ENCODE peak calls at places on chromosome 21, in eight cellular contexts. V is foreskin keratinocyte, H is hepatocyte, M is psoas muscle, E is astrocyte, A is body of pancreas, R is heart left ventricle, D is stomach. L is an unnamed sample.

GRCh38 chr21:45513741-45514310 is 28.4 kb downstream of the SLC19A1 start:
- DNase-seq in V (no peak), H (no peak), M (no peak), E (no peak), A (no peak), R (no peak), D (no peak), L (no peak)

GRCh38 chr21:21163904-21164303 is 165.7 kb downstream of the NCAM2 start:
- DNase-seq in V (no peak), H (peak; percentile 81), M (no peak), E (peak; percentile 51), A (peak; percentile 37), R (no peak), D (peak; percentile 26), L (peak; percentile 60)

GRCh38 chr21:16186742-16187141 is 457.0 kb downstream of the USP25 start:
- DNase-seq in V (no peak), H (no peak), M (no peak), E (peak; percentile 38), A (no peak), R (no peak), D (no peak), L (no peak)

GRCh38 chr21:38979271-38980196 is 173.8 kb downstream of the ETS2 start:
- DNase-seq in V (no peak), H (peak; percentile 26), M (no peak), E (no peak), A (no peak), R (no peak), D (no peak), L (no peak)

GRCh38 chr21:29219165-29219770 is 79.5 kb upstream of the BACH1 start:
- DNase-seq in V (no peak), H (no peak), M (no peak), E (no peak), A (peak; percentile 59), R (no peak), D (no peak), L (no peak)

GRCh38 chr21:29196021-29196663 is 65.7 kb downstream of the MAP3K7CL start:
- DNase-seq in V (peak; percentile 83), H (peak; percentile 70), M (no peak), E (peak; percentile 92), A (peak; percentile 21), R (no peak), D (peak; percentile 53), L (peak; percentile 77)

GRCh38 chr21:46229133-46229922 is 754 bp upstream of the LSS start:
- DNase-seq in V (no peak), H (peak; percentile 75), M (peak; percentile 67), E (no peak), A (no peak), R (peak; percentile 80), D (no peak), L (no peak)

GRCh38 chr21:45528028-45528705 is 14.1 kb downstream of the SLC19A1 start:
- DNase-seq in V (no peak), H (no peak), M (peak; percentile 19), E (no peak), A (no peak), R (peak; percentile 37), D (peak; percentile 40), L (no peak)

GRCh38 chr21:16422702-16423101 is 692.9 kb downstream of the USP25 start:
- DNase-seq in V (peak; percentile 16), H (no peak), M (no peak), E (peak; percentile 45), A (no peak), R (no peak), D (no peak), L (no peak)

GRCh38 chr21:38820471-38821239 is 14.9 kb downstream of the ETS2 start:
- DNase-seq in V (no peak), H (no peak), M (peak; percentile 80), E (no peak), A (no peak), R (no peak), D (no peak), L (no peak)

GRCh38 chr21:37845535-37845934 is 70.7 kb downstream of the KCNJ6 start:
- DNase-seq in V (no peak), H (no peak), M (no peak), E (no peak), A (peak; percentile 61), R (no peak), D (peak; percentile 49), L (no peak)

GRCh38 chr21:19433623-19434022 is 1030.0 kb upstream of the TMPRSS15 start:
- DNase-seq in V (no peak), H (no peak), M (no peak), E (no peak), A (no peak), R (no peak), D (no peak), L (no peak)

GRCh38 chr21:41098481-41098880 is 69.5 kb upstream of the BACE2 start:
- DNase-seq in V (no peak), H (no peak), M (no peak), E (no peak), A (no peak), R (no peak), D (no peak), L (no peak)

GRCh38 chr21:41207401-41208388 is 39.7 kb downstream of the BACE2 start:
- DNase-seq in V (peak; percentile 47), H (peak; percentile 30), M (peak; percentile 70), E (peak; percentile 82), A (peak; percentile 60), R (peak; percentile 78), D (peak; percentile 71), L (peak; percentile 87)

GRCh38 chr21:15520811-15521643 is 208.8 kb upstream of the USP25 start:
- DNase-seq in V (no peak), H (peak; percentile 27), M (no peak), E (no peak), A (no peak), R (no peak), D (no peak), L (no peak)

GRCh38 chr21:46537026-46537425 is 67.9 kb downstream of the S100B start:
- DNase-seq in V (no peak), H (no peak), M (no peak), E (no peak), A (no peak), R (no peak), D (no peak), L (no peak)

GRCh38 chr21:39142972-39143371 is 40.3 kb downstream of the PSMG1 start:
- DNase-seq in V (no peak), H (no peak), M (no peak), E (no peak), A (no peak), R (no peak), D (no peak), L (no peak)

GRCh38 chr21:33373451-33373850 is 29.8 kb upstream of the IFNGR2 start:
- DNase-seq in V (no peak), H (no peak), M (no peak), E (no peak), A (no peak), R (no peak), D (no peak), L (no peak)
- H3K4me1 ChIP-seq in V (peaks cover 7% of the 10 kb centered on the region), H (no peaks in the 10 kb centered on the region), M (no peaks in the 10 kb centered on the region), E (peaks cover 4% of the 10 kb centered on the region), A (no peaks in the 10 kb centered on the region), R (peaks cover 43% of the 10 kb centered on the region), D (no peaks in the 10 kb centered on the region), L (no peaks in the 10 kb centered on the region)

DNA sequence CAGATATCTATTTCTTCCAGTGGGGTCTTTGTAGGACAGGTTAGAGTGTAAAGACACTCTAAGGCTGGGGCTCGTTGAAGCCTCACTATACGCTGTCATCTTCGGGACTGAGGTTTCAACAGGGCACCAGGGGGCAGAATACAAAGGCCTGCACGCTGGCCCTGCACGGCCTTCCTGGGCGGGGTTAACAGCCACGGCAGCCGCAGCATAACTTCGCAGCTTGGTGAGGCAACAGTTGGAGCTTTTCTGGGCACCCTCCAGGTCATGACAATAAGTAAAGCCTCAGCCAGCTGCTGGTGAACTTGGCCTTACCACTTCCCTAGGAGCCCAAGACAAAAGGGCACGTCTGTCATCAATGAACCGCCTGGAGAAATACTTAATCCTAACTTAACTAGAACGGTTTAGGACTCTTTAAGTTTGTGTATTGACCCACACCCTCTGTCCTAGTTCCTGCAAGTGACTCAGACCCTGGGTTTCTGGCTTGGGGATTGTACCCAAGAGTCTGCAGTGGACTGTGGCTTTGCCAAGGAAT is 2.3 kb upstream of the RUNX1 start:
- DNase-seq in V (no peak), H (peak; percentile 87), M (peak; percentile 94), E (peak; percentile 84), A (peak; percentile 80), R (peak; percentile 91), D (peak; percentile 89), L (peak; percentile 93)
- H3K27ac ChIP-seq in V (no peak overlapping the region), H (peak overlapping the region; percentile 27), M (peak overlapping the region; percentile 96), E (peak overlapping the region; percentile 91), A (peak overlapping the region; percentile 17), R (peak overlapping the region; percentile 13), D (peak overlapping the region; percentile 73), L (peak overlapping the region; percentile 60)

DNA sequence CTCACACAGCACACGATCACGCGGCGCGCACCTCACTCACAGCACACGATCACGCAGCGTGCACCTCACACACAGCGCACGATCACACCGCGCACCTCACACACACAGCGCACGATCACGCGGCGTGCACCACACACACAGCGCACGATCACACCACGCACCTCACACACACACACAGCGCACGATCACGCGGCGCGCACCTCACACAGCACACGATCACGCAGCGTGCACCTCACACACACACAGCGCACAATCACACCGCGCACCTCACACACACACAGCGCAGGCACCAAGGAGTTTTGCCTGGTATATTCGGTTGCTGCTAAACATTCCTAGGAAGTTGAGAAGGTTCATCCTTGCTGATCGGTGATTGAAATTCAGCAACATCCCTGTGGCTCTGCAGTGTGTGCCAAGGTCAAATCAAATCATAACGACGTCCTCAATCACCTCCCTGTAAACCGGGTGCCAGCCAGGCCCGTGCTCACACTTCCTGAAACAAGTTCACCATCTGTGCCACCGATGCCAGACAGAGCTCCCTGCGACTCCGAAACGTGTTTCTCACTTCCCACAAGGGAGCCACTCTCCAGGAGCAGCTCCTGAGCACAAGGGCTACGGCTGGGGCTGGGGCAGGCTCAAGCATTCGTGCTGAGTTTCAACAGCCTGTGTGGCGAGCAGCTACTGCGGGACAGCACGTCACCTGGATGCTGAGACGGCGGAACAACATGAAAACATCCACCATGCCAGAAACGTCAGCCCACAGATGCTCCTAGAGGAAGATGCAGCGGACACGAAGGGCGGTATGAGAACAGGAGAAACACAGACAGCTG is 30.2 kb downstream of the WDR4 start:
- DNase-seq in V (no peak), H (no peak), M (peak; percentile 33), E (no peak), A (no peak), R (no peak), D (no peak), L (no peak)
- H3K4me1 ChIP-seq in V (no peaks in the 10 kb centered on the region), H (no peaks in the 10 kb centered on the region), M (peaks cover 9% of the 10 kb centered on the region), E (peaks cover 5% of the 10 kb centered on the region), A (no peaks in the 10 kb centered on the region), R (no peaks in the 10 kb centered on the region), D (no peaks in the 10 kb centered on the region), L (no peaks in the 10 kb centered on the region)

DNA sequence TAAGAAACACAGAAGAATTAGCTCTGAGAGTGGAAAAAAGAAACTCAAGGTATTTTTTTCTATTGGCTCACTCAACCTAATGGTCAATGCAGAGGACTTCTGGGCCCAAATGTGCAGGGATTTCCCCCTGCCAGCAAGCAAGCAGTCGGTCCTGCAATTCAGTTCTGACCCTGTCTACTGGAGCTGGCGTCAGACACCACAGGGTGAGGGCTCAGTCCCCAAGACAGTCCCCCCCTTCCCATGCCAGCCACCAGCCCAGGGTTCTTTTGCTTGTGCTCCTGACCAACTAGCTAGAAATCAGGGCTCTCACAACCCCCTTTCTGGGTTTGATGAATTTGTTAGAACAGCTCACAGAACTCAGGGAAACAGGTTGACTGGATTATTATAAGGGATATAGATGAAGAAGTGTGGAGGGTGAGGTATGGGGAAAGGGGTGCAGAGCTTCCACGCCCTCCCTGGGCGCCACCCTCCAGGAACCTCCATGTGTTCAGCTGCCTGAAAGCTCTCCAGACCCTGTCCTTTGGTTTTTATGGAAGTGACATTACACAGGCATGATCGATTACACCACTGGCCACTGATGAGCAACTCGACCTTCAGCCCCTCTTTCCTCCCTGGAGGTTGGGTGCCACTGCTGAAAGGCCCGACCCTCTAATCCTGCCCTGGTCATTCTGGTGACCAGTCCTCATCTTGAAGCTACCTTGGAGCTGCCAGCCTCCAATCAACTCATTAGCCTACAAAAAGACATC is 22.5 kb upstream of the PWP2 start:
- DNase-seq in V (no peak), H (no peak), M (no peak), E (no peak), A (no peak), R (no peak), D (peak; percentile 17), L (no peak)
- H3K27ac ChIP-seq in V (no peak overlapping the region), H (peak overlapping the region; percentile 53), M (no peak overlapping the region), E (no peak overlapping the region), A (no peak overlapping the region), R (peak overlapping the region; percentile 84), D (peak overlapping the region; percentile 64), L (peak overlapping the region; percentile 82)

L was measured in right atrium auricular region.